ENCODE peak calls at places on chromosomes 6 and 20, in seven cellular contexts. M is tibial nerve, Y is stomach, K is MM.1S, Q is aorta, J is AG04450, D is ovary. R is an unnamed sample.

GRCh38 chr6:158405933-158406332 is 93.7 kb downstream of the TULP4 start:
- DNase-seq in M (no peak), Y (no peak), K (no peak), Q (no peak), J (no peak), D (no peak), R (no peak)

GRCh38 chr20:51584737-51585136 is 42.2 kb upstream of the NFATC2 start:
- DNase-seq in M (no peak), Y (no peak), K (no peak), Q (no peak), J (no peak), D (no peak), R (peak)

GRCh38 chr20:48107560-48107959 is 322.3 kb upstream of the SULF2 start:
- DNase-seq in M (no peak), Y (no peak), K (no peak), Q (no peak), J (no peak), D (peak), R (no peak)

GRCh38 chr6:4819706-4820283 is 43.6 kb downstream of the CDYL start:
- DNase-seq in M (no peak), Y (no peak), K (no peak), Q (no peak), J (no peak), D (no peak), R (no peak)

GRCh38 chr6:43932259-43932900 is 162.4 kb downstream of the VEGFA start:
- DNase-seq in M (no peak), Y (no peak), K (no peak), Q (no peak), J (no peak), D (no peak), R (no peak)

GRCh38 chr6:7541175-7542064 is at the start of gene DSP:
- DNase-seq in M (no peak), Y (peak), K (peak), Q (peak), J (no peak), D (peak), R (peak)

GRCh38 chr6:39594304-39594703 is 130.9 kb downstream of the KIF6 start:
- DNase-seq in M (no peak), Y (no peak), K (no peak), Q (no peak), J (no peak), D (no peak), R (no peak)

GRCh38 chr20:44805991-44806729 is 4.2 kb downstream of the RIMS4 start:
- DNase-seq in M (peak), Y (no peak), K (no peak), Q (peak), J (no peak), D (peak), R (peak)

GRCh38 chr6:14379568-14379967 is 262.0 kb downstream of the CD83 start:
- DNase-seq in M (no peak), Y (no peak), K (no peak), Q (no peak), J (no peak), D (no peak), R (no peak)

GRCh38 chr6:52724406-52725121 is 38.7 kb downstream of the GSTA2 start:
- DNase-seq in M (peak), Y (peak), K (peak), Q (peak), J (no peak), D (peak), R (peak)

GRCh38 chr6:16438677-16439615 is 200.6 kb downstream of the GMPR start:
- DNase-seq in M (no peak), Y (no peak), K (no peak), Q (no peak), J (peak), D (no peak), R (peak)

GRCh38 chr6:1610497-1611321 is 994 bp downstream of the FOXC1 start:
- DNase-seq in M (peak), Y (no peak), K (no peak), Q (peak), J (no peak), D (peak), R (no peak)

GRCh38 chr6:1609662-1610496 is at the start of gene FOXC1:
- DNase-seq in M (peak), Y (peak), K (peak), Q (peak), J (peak), D (peak), R (peak)

GRCh38 chr6:1607557-1608221 is 2.0 kb upstream of the FOXC1 start:
- DNase-seq in M (no peak), Y (no peak), K (no peak), Q (peak), J (no peak), D (no peak), R (no peak)

GRCh38 chr6:1608222-1608975 is 1.3 kb upstream of the FOXC1 start:
- DNase-seq in M (no peak), Y (no peak), K (no peak), Q (no peak), J (no peak), D (no peak), R (no peak)

GRCh38 chr6:1608976-1609661 is 596 bp upstream of the FOXC1 start:
- DNase-seq in M (peak), Y (no peak), K (no peak), Q (peak), J (no peak), D (peak), R (peak)
- H3K27ac ChIP-seq in M (peak), Y (peak), K (no peak), Q (peak), J (no peak), D (peak), R (no peak)

DNA sequence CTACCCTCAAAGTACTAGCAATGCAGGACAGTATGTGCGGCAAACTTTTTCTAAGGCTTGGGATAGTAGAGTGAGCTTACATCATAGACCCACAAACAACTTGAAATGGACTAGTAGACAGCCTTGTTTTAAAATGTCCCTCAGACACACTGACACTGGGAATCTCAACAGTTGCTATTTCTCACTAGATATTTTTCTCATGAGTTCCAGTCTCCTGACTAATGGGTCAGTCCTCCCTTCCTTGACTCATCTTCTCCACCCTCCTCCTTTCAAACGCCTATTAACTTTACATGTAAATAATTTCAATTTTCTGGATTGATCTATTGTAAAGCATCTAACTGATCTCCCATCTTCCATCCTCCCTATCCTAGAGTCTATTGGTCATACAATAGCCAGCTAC is 308.3 kb upstream of the PREP start:
- DNase-seq in M (no peak), Y (no peak), K (no peak), Q (no peak), J (no peak), D (no peak), R (no peak)
- H3K27ac ChIP-seq in M (no peak), Y (no peak), K (no peak), Q (no peak), J (no peak), D (no peak), R (no peak)

GRCh38 chr20:10654630-10655029 is 19.2 kb downstream of the JAG1 start:
- DNase-seq in M (no peak), Y (peak), K (no peak), Q (peak), J (no peak), D (no peak), R (no peak)
- H3K27ac ChIP-seq in M (peak), Y (peak), K (no peak), Q (peak), J (no peak), D (no peak), R (peak)

GRCh38 chr6:11218827-11219826 is 13.3 kb downstream of the NEDD9 start:
- DNase-seq in M (peak), Y (no peak), K (no peak), Q (no peak), J (no peak), D (no peak), R (peak)
- H3K27ac ChIP-seq in M (peak), Y (peak), K (no peak), Q (peak), J (no peak), D (no peak), R (peak)

GRCh38 chr6:116011520-116011919 is 49.2 kb downstream of the FRK start:
- DNase-seq in M (no peak), Y (no peak), K (no peak), Q (no peak), J (no peak), D (no peak), R (no peak)

GRCh38 chr6:116005508-116005855 is 55.2 kb downstream of the FRK start:
- DNase-seq in M (no peak), Y (no peak), K (no peak), Q (no peak), J (no peak), D (no peak), R (no peak)

GRCh38 chr6:116010400-116011095 is 50.1 kb downstream of the FRK start:
- DNase-seq in M (peak), Y (peak), K (peak), Q (peak), J (peak), D (peak), R (peak)

GRCh38 chr6:116011096-116011401 is 49.6 kb downstream of the FRK start:
- DNase-seq in M (no peak), Y (no peak), K (no peak), Q (no peak), J (no peak), D (no peak), R (no peak)

DNA sequence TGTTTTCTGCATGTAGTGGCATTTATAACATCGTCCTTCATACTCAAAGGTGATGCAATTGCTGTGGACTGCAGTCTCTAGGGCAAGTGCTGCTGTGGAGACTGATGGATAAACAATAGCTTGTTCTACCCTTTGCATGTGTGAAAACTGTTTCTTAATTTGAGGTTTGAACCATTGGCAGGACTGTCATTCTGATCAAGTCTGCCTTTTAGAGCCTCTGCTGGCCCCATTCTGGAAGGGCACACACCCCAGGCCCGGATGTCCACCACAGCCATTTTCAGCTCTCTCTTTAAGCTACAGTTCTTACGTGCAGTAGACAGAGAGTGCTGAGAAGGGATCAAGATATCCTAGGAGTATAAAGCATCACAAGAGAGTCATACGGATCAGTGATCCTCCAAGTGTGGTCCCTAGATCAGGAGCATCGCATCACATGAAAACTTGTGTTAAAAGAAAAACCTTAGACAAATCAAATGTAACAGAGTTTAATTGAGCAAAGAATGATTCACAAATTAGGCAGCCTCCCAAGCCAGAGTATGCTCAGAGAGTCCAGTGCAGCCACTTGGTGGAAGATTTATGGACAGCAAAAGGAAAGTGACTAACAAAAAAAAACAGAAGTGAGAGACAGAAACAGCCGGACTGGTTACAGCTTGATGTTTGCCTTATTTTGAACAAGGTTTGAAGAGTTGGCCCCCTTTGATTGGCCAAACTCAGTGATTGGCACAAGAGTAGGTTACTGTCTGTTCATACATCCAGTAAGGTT is 52.0 kb downstream of the FRK start:
- DNase-seq in M (no peak), Y (no peak), K (no peak), Q (no peak), J (no peak), D (no peak), R (peak)
- H3K27ac ChIP-seq in M (no peak), Y (no peak), K (no peak), Q (peak), J (peak), D (no peak), R (peak)

GRCh38 chr6:33433001-33433559 is 13.2 kb downstream of the SYNGAP1 start:
- DNase-seq in M (no peak), Y (no peak), K (no peak), Q (peak), J (no peak), D (no peak), R (no peak)
- H3K27ac ChIP-seq in M (peak), Y (peak), K (no peak), Q (no peak), J (peak), D (peak), R (peak)

GRCh38 chr6:11232968-11233626 is 629 bp upstream of the NEDD9 start:
- DNase-seq in M (no peak), Y (no peak), K (peak), Q (no peak), J (no peak), D (no peak), R (peak)
- H3K27ac ChIP-seq in M (peak), Y (peak), K (peak), Q (peak), J (peak), D (peak), R (peak)